ENCODE peak calls at places on chromosomes 11 and 22, in ten cellular contexts. T, G, R, P, W, M, N, Q, J and U are unnamed samples.

GRCh38 chr11:119493712-119494111 is 70.7 kb upstream of the THY1 start:
- DNase-seq in T (peak; percentile 25), G (no peak), R (peak; percentile 85), P (no peak), W (peak; percentile 25), M (peak; percentile 40), N (peak; percentile 34), Q (no peak), J (no peak), U (peak; percentile 30)

GRCh38 chr11:123228489-123229163 is 33.6 kb upstream of the CLMP start:
- DNase-seq in T (no peak), G (no peak), R (peak; percentile 40), P (no peak), W (no peak), M (no peak), N (peak; percentile 55), Q (no peak), J (no peak), U (no peak)

GRCh38 chr22:20852076-20852475 is 6.5 kb downstream of the PI4KA start:
- DNase-seq in T (no peak), G (no peak), R (no peak), P (no peak), W (no peak), M (no peak), N (no peak), Q (no peak), J (no peak), U (peak; percentile 13)

GRCh38 chr11:75260396-75260795 is 19.8 kb downstream of the TPBGL start:
- DNase-seq in T (no peak), G (no peak), R (no peak), P (no peak), W (no peak), M (no peak), N (no peak), Q (peak; percentile 6), J (no peak), U (no peak)

GRCh38 chr11:73012121-73012863 is 129.8 kb downstream of the FCHSD2 start:
- DNase-seq in T (peak; percentile 59), G (no peak), R (no peak), P (no peak), W (peak; percentile 62), M (no peak), N (no peak), Q (no peak), J (no peak), U (peak; percentile 17)

GRCh38 chr11:95459268-95460040 is 228.5 kb upstream of the SESN3 start:
- DNase-seq in T (no peak), G (no peak), R (no peak), P (no peak), W (peak; percentile 33), M (no peak), N (no peak), Q (peak; percentile 42), J (no peak), U (no peak)

GRCh38 chr11:91160661-91161060 is 937.8 kb upstream of the CHORDC1 start:
- DNase-seq in T (no peak), G (no peak), R (no peak), P (no peak), W (peak; percentile 3), M (no peak), N (no peak), Q (no peak), J (no peak), U (no peak)

GRCh38 chr11:13291794-13292193 is 14.2 kb downstream of the BMAL1 start:
- DNase-seq in T (no peak), G (no peak), R (no peak), P (no peak), W (no peak), M (no peak), N (no peak), Q (no peak), J (no peak), U (no peak)

GRCh38 chr11:8373519-8374432 is 110.1 kb upstream of the LMO1 start:
- DNase-seq in T (no peak), G (no peak), R (no peak), P (no peak), W (no peak), M (no peak), N (no peak), Q (no peak), J (no peak), U (no peak)

GRCh38 chr11:8374716-8375115 is 111.0 kb upstream of the LMO1 start:
- DNase-seq in T (no peak), G (no peak), R (no peak), P (no peak), W (no peak), M (no peak), N (no peak), Q (no peak), J (no peak), U (no peak)

GRCh38 chr11:8371516-8371884 is 107.8 kb upstream of the LMO1 start:
- DNase-seq in T (no peak), G (no peak), R (no peak), P (no peak), W (no peak), M (no peak), N (no peak), Q (no peak), J (no peak), U (no peak)

GRCh38 chr11:8370812-8371515 is 107.3 kb upstream of the LMO1 start:
- DNase-seq in T (no peak), G (no peak), R (no peak), P (no peak), W (no peak), M (no peak), N (no peak), Q (no peak), J (no peak), U (no peak)

DNA sequence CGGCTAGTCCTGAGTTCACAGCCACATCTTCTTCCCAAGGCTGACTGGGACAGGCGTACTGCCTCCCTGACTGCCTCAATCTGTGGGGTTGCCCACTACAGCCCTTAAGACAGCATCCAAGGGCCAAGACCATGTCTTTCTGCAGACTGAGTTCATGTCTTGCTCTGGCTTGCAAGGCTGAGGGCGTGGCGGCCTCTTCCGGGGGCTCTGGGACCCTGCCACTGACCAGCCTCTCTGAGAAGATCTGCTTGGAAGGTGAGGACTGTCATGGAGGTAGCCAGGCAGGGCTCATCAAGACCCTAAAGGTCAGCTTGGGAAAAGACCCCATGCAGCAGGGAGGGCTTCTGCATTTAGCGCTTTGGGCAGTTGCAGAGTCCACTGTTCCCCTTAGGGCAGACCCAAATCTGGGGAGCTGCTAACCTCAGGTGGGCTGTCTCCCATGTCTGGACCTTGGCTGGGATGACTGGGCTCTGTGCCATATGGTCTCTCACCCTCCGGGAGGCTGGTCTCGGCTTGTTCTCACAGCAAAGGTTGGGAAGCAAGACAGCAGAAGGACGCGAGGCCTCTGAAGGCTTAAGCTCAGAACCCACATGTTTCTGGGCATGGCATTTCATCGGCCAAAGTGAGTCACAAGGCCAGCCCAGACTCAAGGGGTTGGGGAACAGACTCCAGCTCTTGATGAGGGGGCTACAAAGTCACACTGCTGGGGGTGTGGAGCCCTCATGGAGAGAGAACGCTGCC is 109.1 kb upstream of the LMO1 start:
- DNase-seq in T (no peak), G (no peak), R (no peak), P (no peak), W (no peak), M (no peak), N (no peak), Q (no peak), J (no peak), U (no peak)
- TF ChIP-seq CTCF in T (no peak), G (no peak), R (no peak), P (no peak), W (no peak), M (no peak), N (no peak), Q (no peak), J (no peak), U (no peak)

GRCh38 chr11:18523079-18523478 is 3.7 kb downstream of the TSG101 start:
- DNase-seq in T (no peak), G (no peak), R (no peak), P (no peak), W (no peak), M (no peak), N (no peak), Q (no peak), J (no peak), U (no peak)

GRCh38 chr11:18526130-18526520 is 617 bp downstream of the TSG101 start:
- DNase-seq in T (no peak), G (no peak), R (no peak), P (no peak), W (no peak), M (no peak), N (no peak), Q (no peak), J (no peak), U (no peak)

GRCh38 chr11:18521123-18521522 is 5.6 kb downstream of the TSG101 start:
- DNase-seq in T (no peak), G (no peak), R (no peak), P (no peak), W (no peak), M (no peak), N (no peak), Q (no peak), J (no peak), U (no peak)

GRCh38 chr11:18524248-18524647 is 2.5 kb downstream of the TSG101 start:
- DNase-seq in T (no peak), G (no peak), R (no peak), P (no peak), W (no peak), M (no peak), N (no peak), Q (no peak), J (no peak), U (no peak)

DNA sequence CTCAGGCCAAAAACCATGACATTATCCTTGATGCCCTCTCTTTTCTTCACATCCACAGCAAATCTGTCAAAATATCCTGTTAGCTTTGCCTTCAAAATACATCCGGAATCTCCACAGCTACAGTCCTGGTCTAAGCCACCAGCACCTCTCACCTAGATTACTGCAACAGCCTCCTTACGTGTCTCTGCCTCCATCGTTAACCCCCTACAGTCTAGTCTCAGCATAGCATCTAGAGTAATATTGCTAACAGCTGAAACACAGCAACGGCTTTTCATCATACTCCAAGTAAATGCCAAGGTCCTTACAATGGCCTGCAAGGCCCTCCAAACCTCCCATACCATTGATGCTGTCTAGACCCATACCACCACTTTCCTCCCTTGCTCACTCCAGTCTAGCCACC is 4.4 kb downstream of the TSG101 start:
- DNase-seq in T (no peak), G (no peak), R (peak; percentile 9), P (no peak), W (no peak), M (no peak), N (no peak), Q (no peak), J (no peak), U (peak; percentile 6)
- TF ChIP-seq CTCF in T (peak; percentile 7), G (no peak), R (peak; percentile 9), P (peak; percentile 32), W (no peak), M (peak; percentile 14), N (no peak), Q (peak; percentile 17), J (no peak), U (peak; percentile 11)

GRCh38 chr22:17638432-17639237 is at the start of gene BCL2L13:
- DNase-seq in T (peak; percentile 90), G (peak; percentile 96), R (peak; percentile 95), P (peak; percentile 76), W (peak; percentile 91), M (peak; percentile 93), N (peak; percentile 96), Q (peak; percentile 95), J (peak; percentile 90), U (peak; percentile 88)
- TF ChIP-seq CTCF in T (peak; percentile 1), G (no peak), R (no peak), P (peak; percentile 17), W (no peak), M (no peak), N (no peak), Q (no peak), J (no peak), U (no peak)

GRCh38 chr11:65058419-65059054 is at the start of gene NAALADL1:
- DNase-seq in T (no peak), G (no peak), R (no peak), P (no peak), W (no peak), M (no peak), N (no peak), Q (no peak), J (no peak), U (no peak)

GRCh38 chr11:65063532-65063931 is 5.2 kb upstream of the NAALADL1 start:
- DNase-seq in T (no peak), G (no peak), R (no peak), P (no peak), W (no peak), M (no peak), N (no peak), Q (no peak), J (no peak), U (no peak)

GRCh38 chr11:65059523-65059922 is 1.2 kb upstream of the NAALADL1 start:
- DNase-seq in T (no peak), G (no peak), R (no peak), P (no peak), W (no peak), M (no peak), N (no peak), Q (no peak), J (no peak), U (no peak)

GRCh38 chr11:65059959-65060824 is 1.8 kb upstream of the NAALADL1 start:
- DNase-seq in T (peak; percentile 22), G (no peak), R (no peak), P (no peak), W (peak; percentile 8), M (no peak), N (no peak), Q (no peak), J (no peak), U (peak; percentile 41)

GRCh38 chr11:65060913-65061408 is 2.6 kb upstream of the NAALADL1 start:
- DNase-seq in T (no peak), G (no peak), R (peak; percentile 55), P (no peak), W (peak; percentile 8), M (no peak), N (peak; percentile 37), Q (no peak), J (no peak), U (peak; percentile 26)
- TF ChIP-seq CTCF in T (no peak), G (no peak), R (peak; percentile 57), P (peak; percentile 29), W (peak; percentile 37), M (no peak), N (peak; percentile 36), Q (no peak), J (no peak), U (peak; percentile 34)